ENCODE peak calls at places on chromosomes 1 and 21, in eight cellular contexts. I is stomach; R is activated T-cell treated with anti-CD3 and anti-CD28 coated beads for 1 hour; P is GM13977; X is activated naive CD8-positive, alpha-beta T cell treated with anti-CD3 and anti-CD28 coated beads, Interleukin-2, amount 50 U/mL, for 16 hours; Z is cardiac fibroblast; G is endothelial cell; D is cardiac muscle cell. M is an unnamed sample.

GRCh38 chr1:186059752-186060151 is 315.3 kb downstream of the TPR start:
- DNase-seq in Z (no peak), P (no peak), I (no peak), R (no peak), D (no peak), G (no peak), X (no peak), M (no peak)

GRCh38 chr1:162632234-162632666 is at the start of gene DDR2:
- DNase-seq in I (peak), P (no peak), G (no peak), Z (peak), D (peak), X (no peak), R (no peak), M (no peak)

GRCh38 chr1:185154912-185155513 is 1.7 kb downstream of the TRMT1L start:
- DNase-seq in G (no peak), D (no peak), X (no peak), R (no peak), P (no peak), I (no peak), Z (no peak), M (no peak)

GRCh38 chr1:229381234-229381633 is 38.4 kb upstream of the CCSAP start:
- DNase-seq in I (no peak), X (no peak), G (no peak), R (no peak), D (no peak), Z (no peak), P (no peak), M (peak)

GRCh38 chr21:34022557-34023335 is 50.6 kb upstream of the MRPS6 start:
- DNase-seq in I (no peak), R (no peak), G (no peak), D (no peak), P (no peak), X (no peak), Z (no peak), M (no peak)

GRCh38 chr1:205667909-205668643 is 12.2 kb downstream of the SLC45A3 start:
- DNase-seq in X (no peak), P (peak), I (no peak), Z (no peak), R (no peak), D (no peak), G (no peak), M (no peak)

GRCh38 chr1:56688522-56689026 is 43.5 kb downstream of the PRKAA2 start:
- DNase-seq in I (no peak), Z (peak), R (no peak), P (peak), G (no peak), X (no peak), D (peak), M (no peak)

GRCh38 chr1:159977364-159978106 is 23.5 kb upstream of the SLAMF9 start:
- DNase-seq in G (no peak), P (no peak), Z (no peak), X (no peak), D (no peak), R (no peak), I (no peak), M (no peak)

GRCh38 chr1:226553594-226554279 is 5.2 kb downstream of the STUM start:
- DNase-seq in R (no peak), Z (no peak), D (no peak), X (no peak), P (no peak), G (no peak), I (no peak), M (no peak)

GRCh38 chr1:160092366-160093068 is 5.9 kb downstream of the IGSF8 start:
- DNase-seq in R (no peak), G (no peak), D (no peak), Z (no peak), P (no peak), I (no peak), X (no peak), M (no peak)

GRCh38 chr1:214002472-214002871 is 14.7 kb downstream of the PROX1 start:
- DNase-seq in Z (peak), I (no peak), G (no peak), R (no peak), D (peak), X (no peak), P (no peak), M (no peak)

GRCh38 chr1:211621471-211622198 is 42.7 kb upstream of the SLC30A1 start:
- DNase-seq in P (no peak), Z (peak), R (no peak), X (no peak), I (no peak), D (peak), G (no peak), M (no peak)

GRCh38 chr1:244653439-244654283 is 735 bp downstream of the DESI2 start:
- DNase-seq in Z (no peak), R (no peak), P (peak), G (peak), D (peak), I (no peak), X (no peak), M (no peak)